ENCODE peak calls at places on chromosome 17, in five cellular contexts. J, T, Z, M and X are unnamed samples.

GRCh38 chr17:66255112-66255511 is 25.9 kb upstream of the APOH start:
- DNase-seq in M (no peak), Z (no peak), J (no peak), T (no peak), X (peak)

GRCh38 chr17:56125830-56126819 is 27.1 kb upstream of the ANKFN1 start:
- DNase-seq in M (peak), Z (no peak), J (no peak), T (peak), X (peak)

GRCh38 chr17:34798581-34798980 is 162.7 kb downstream of the CCT6B start:
- DNase-seq in M (peak), Z (no peak), J (no peak), T (peak), X (no peak)

GRCh38 chr17:1736348-1737281 is 6.1 kb upstream of the SERPINF2 start:
- DNase-seq in M (no peak), T (no peak), J (no peak), Z (peak), X (peak)

GRCh38 chr17:67157732-67158639 is 87.0 kb downstream of the HELZ start:
- DNase-seq in T (no peak), Z (no peak), J (no peak), M (no peak), X (peak)

GRCh38 chr17:13827118-13827517 is 225.4 kb upstream of the HS3ST3A1 start:
- DNase-seq in Z (no peak), M (no peak), T (no peak), J (no peak), X (no peak)

GRCh38 chr17:8753136-8753975 is 5.0 kb downstream of the SPDYE4 start:
- DNase-seq in M (peak), T (no peak), Z (no peak), J (no peak), X (no peak)

GRCh38 chr17:6748617-6749016 is 7.2 kb upstream of the XAF1 start:
- DNase-seq in T (no peak), J (no peak), M (no peak), Z (no peak), X (no peak)

GRCh38 chr17:16922386-16923096 is 49.4 kb downstream of the TNFRSF13B start:
- DNase-seq in Z (no peak), J (no peak), M (peak), T (no peak), X (no peak)

GRCh38 chr17:41823141-41823524 is 10.3 kb downstream of the FKBP10 start:
- DNase-seq in T (no peak), J (no peak), Z (no peak), M (no peak), X (no peak)

GRCh38 chr17:51645056-51645455 is 384.7 kb downstream of the UTP18 start:
- DNase-seq in J (no peak), T (no peak), M (no peak), Z (no peak), X (no peak)

GRCh38 chr17:61208301-61209098 is 191.1 kb upstream of the TBX2 start:
- DNase-seq in J (no peak), M (no peak), T (no peak), Z (no peak), X (peak)

GRCh38 chr17:43217614-43218087 is 6.0 kb downstream of the TMEM106A start:
- DNase-seq in Z (no peak), T (no peak), M (no peak), J (no peak), X (peak)

GRCh38 chr17:66829386-66829864 is 5.5 kb upstream of the CACNG5 start:
- DNase-seq in T (peak), M (peak), Z (no peak), J (no peak), X (no peak)

GRCh38 chr17:68622423-68622822 is 21.3 kb upstream of the FAM20A start:
- DNase-seq in Z (no peak), T (no peak), J (no peak), M (no peak), X (no peak)

GRCh38 chr17:20203761-20204263 is 194.7 kb downstream of the SPECC1 start:
- DNase-seq in M (no peak), J (no peak), T (no peak), Z (no peak), X (no peak)

GRCh38 chr17:48181653-48182052 is 74.1 kb downstream of the SNX11 start:
- DNase-seq in J (no peak), Z (no peak), T (peak), M (peak), X (peak)

GRCh38 chr17:7509937-7510336 is 25.8 kb downstream of the POLR2A start:
- DNase-seq in M (no peak), T (no peak), J (no peak), Z (no peak), X (no peak)

GRCh38 chr17:77356109-77356689 is 215.4 kb downstream of the SEC14L1 start:
- DNase-seq in M (peak), Z (peak), T (no peak), J (no peak), X (peak)

GRCh38 chr17:64599187-64599676 is 62.9 kb downstream of the SMURF2 start:
- DNase-seq in T (peak), J (no peak), Z (no peak), M (peak), X (no peak)

DNA sequence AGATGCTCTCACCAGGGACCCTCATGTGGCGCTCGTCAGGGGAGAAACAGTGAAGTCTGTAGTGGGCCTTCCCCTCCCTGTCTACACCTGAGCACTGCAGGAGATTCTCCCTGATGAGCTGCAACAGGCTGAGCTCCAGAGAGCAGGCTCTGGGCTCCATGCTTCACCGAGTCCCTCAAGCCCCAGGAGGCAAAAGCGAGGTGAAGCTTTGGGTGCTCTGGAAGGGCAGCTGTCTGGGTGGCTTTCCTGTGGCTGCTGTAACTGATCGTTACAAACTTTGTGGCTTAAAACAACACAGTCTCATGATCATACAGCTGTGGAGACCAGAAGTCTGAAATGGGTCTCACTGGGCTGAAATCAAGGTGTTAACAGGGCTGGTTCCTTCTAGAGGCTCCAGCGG is 12.1 kb upstream of the CD300LD start:
- DNase-seq in J (no peak), Z (no peak), M (no peak), T (no peak), X (no peak)
- H3K27ac ChIP-seq in J (no peak), Z (no peak), M (no peak), T (no peak), X (no peak)

GRCh38 chr17:81918762-81919545 is 978 bp upstream of the SIRT7 start:
- DNase-seq in T (no peak), M (no peak), J (no peak), Z (no peak), X (no peak)

GRCh38 chr17:81921531-81921862 is 3.5 kb upstream of the SIRT7 start:
- DNase-seq in M (no peak), T (no peak), Z (no peak), J (no peak), X (no peak)

GRCh38 chr17:81921996-81922565 is 4.1 kb upstream of the SIRT7 start:
- DNase-seq in J (no peak), T (no peak), Z (no peak), M (no peak), X (no peak)

GRCh38 chr17:81922566-81923301 is 4.8 kb upstream of the SIRT7 start:
- DNase-seq in M (no peak), Z (peak), J (no peak), T (no peak), X (no peak)

GRCh38 chr17:81920612-81921530 is 2.9 kb upstream of the SIRT7 start:
- DNase-seq in J (no peak), M (no peak), T (no peak), Z (no peak), X (no peak)
- H3K27ac ChIP-seq in J (peak), M (no peak), T (no peak), Z (peak), X (no peak)

GRCh38 chr17:31561469-31562412 is 170.3 kb downstream of the RAB11FIP4 start:
- DNase-seq in T (no peak), J (no peak), M (no peak), Z (no peak), X (no peak)
- H3K27ac ChIP-seq in T (no peak), J (no peak), M (no peak), Z (peak), X (no peak)

GRCh38 chr17:46200200-46200599 is 7.0 kb upstream of the KANSL1 start:
- DNase-seq in M (no peak), Z (no peak), T (no peak), J (no peak), X (no peak)
- H3K27ac ChIP-seq in M (no peak), Z (no peak), T (no peak), J (no peak), X (no peak)

GRCh38 chr17:71114911-71115668 is 945.8 kb downstream of the KCNJ2 start:
- DNase-seq in M (no peak), T (no peak), Z (no peak), J (no peak), X (no peak)

GRCh38 chr17:71111460-71111859 is 942.1 kb downstream of the KCNJ2 start:
- DNase-seq in Z (no peak), M (no peak), T (no peak), J (no peak), X (no peak)

GRCh38 chr17:71109697-71110096 is 940.4 kb downstream of the KCNJ2 start:
- DNase-seq in J (no peak), Z (no peak), M (no peak), T (no peak), X (no peak)

GRCh38 chr17:71110326-71110725 is 941.0 kb downstream of the KCNJ2 start:
- DNase-seq in J (no peak), Z (no peak), M (no peak), T (no peak), X (no peak)

DNA sequence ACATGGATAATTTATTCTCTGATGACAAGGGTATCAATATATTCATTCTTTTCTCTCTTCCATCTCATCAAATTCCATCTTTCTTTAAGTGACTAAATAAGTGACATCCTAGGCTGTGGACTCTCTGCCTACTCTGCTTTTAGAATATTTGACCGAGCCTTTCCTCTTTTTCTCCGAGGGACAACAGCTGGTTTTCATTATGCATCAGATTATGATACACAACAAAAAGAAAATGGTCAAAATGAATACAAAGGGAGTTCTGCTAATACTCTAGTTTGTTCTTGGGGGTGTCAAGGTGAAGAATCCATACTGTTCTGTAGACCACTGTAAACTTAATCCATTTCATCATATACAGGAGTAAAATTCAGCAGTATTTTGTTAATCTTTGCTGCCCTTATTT is 942.6 kb downstream of the KCNJ2 start:
- DNase-seq in J (no peak), M (no peak), T (no peak), Z (no peak), X (no peak)
- H3K27ac ChIP-seq in J (no peak), M (no peak), T (no peak), Z (no peak), X (no peak)

GRCh38 chr17:45366049-45366448 is 49.2 kb upstream of the MAP3K14 start:
- DNase-seq in M (peak), Z (no peak), J (no peak), T (peak), X (no peak)
- H3K27ac ChIP-seq in M (no peak), Z (no peak), J (no peak), T (no peak), X (no peak)

GRCh38 chr17:40540448-40540847 is 24.8 kb downstream of the CCR7 start:
- DNase-seq in M (no peak), Z (no peak), J (no peak), T (no peak), X (no peak)
- H3K27ac ChIP-seq in M (no peak), Z (peak), J (no peak), T (no peak), X (no peak)